ENCODE peak calls at places on chromosomes 16 and 17, in seven cellular contexts. J is AG04450; Z is left lung; N is HFF-Myc; C is choroid plexus epithelial cell; P is CD8-positive, alpha-beta T cell; M is transverse colon. V is an unnamed sample.

GRCh38 chr17:63631626-63632025 is 9.4 kb downstream of the MAP3K3 start:
- DNase-seq in J (no peak), Z (no peak), N (no peak), C (no peak), P (no peak), M (no peak), V (no peak)

GRCh38 chr17:2102931-2103398 is 48.1 kb downstream of the HIC1 start:
- DNase-seq in J (no peak), Z (peak), N (no peak), C (peak), P (no peak), M (no peak), V (peak)

GRCh38 chr16:64132190-64132589 is 989.7 kb downstream of the CDH11 start:
- DNase-seq in J (no peak), Z (no peak), N (no peak), C (no peak), P (no peak), M (no peak), V (no peak)

GRCh38 chr16:7324306-7324705 is 8.3 kb upstream of the RBFOX1 start:
- DNase-seq in J (no peak), Z (no peak), N (no peak), C (no peak), P (no peak), M (no peak), V (no peak)

GRCh38 chr17:75758131-75758905 is 6.7 kb downstream of the GALK1 start:
- DNase-seq in J (no peak), Z (no peak), N (no peak), C (no peak), P (no peak), M (no peak), V (no peak)

GRCh38 chr17:19386974-19387920 is at the start of gene MFAP4:
- DNase-seq in J (peak), Z (peak), N (peak), C (peak), P (no peak), M (peak), V (peak)

GRCh38 chr17:54348234-54348633 is 525.5 kb downstream of the KIF2B start:
- DNase-seq in J (no peak), Z (no peak), N (no peak), C (no peak), P (no peak), M (no peak), V (no peak)

GRCh38 chr16:15861996-15862395 is 5.2 kb upstream of the MYH11 start:
- DNase-seq in J (no peak), Z (no peak), N (no peak), C (no peak), P (no peak), M (no peak), V (no peak)

GRCh38 chr16:67548265-67549126 is 13.8 kb upstream of the CTCF start:
- DNase-seq in J (no peak), Z (peak), N (no peak), C (no peak), P (no peak), M (no peak), V (no peak)
- H3K4me3 ChIP-seq in J (no peak), Z (no peak), N (no peak), C (no peak), P (peak), M (no peak), V (no peak)

DNA sequence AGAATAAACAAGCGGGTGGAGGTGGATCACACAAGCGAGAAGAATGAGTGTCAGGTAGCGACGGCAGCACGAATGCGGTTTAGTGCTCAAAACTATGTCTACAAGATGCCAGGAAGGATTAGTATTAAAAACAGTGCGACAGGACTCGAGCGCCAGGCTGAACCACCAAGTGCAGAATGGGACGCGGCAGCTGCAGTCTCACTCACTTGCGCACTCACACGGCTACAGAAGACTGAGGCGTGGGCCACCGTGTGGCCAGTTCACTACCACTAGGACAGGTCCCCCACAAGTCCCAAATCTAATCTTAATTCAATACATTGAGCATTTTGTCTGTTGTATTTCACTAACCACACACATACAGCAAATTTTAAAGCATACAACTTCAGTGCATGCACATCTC is 35.7 kb upstream of the TRAP1 start:
- DNase-seq in J (no peak), Z (no peak), N (no peak), C (no peak), P (no peak), M (no peak), V (no peak)
- TF ChIP-seq CTCF in J (no peak), Z (no peak), N (no peak), C (no peak), P (no peak), M (no peak), V (no peak)

GRCh38 chr16:56988161-56988947 is 1.0 kb upstream of the NLRC5 start:
- DNase-seq in J (no peak), Z (peak), N (no peak), C (peak), P (no peak), M (peak), V (no peak)
- H3K4me3 ChIP-seq in J (peak), Z (peak), N (peak), C (peak), P (peak), M (peak), V (peak)

DNA sequence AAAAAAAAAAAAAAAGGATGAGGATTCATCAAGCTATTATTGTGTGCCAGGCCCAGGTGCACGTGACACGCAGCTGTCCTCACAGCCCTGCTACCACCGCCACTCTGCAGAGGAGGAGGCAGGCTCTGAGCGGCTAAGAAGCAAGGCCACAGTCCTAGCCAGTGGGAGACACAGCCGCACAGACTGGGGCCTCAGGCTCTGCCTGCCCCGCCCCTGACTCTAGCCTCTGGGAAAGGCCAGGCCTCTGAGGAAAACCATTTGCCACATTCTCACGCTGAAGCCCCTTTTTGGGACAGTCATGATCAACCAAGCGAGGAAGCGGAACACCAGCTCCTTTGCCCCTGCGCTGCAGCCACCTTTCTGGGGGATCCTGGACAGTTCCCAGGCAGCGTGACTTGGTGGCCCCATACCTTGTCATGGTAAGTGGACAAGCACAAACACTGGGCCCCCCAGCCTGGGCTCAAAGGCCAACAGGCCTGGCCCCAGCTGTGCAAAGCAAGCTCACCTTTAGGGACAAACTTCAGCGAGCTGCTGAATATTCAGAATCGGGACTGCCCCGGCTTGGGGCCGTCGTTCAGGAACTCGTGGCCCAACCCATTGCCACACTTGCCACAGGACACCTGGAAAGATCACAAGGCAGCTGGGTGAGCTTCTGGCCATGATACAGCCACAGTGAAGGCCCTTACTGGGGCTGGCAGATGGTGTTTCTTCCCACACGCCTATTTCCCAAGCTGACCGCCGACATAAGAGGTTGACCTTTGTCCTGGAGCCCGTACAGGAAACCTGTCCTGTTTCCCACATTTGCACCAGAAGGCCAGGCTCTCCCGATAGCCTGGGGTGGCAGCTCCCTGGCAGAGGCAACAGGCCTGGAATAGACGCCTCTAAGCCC is 2.5 kb downstream of the MSRB1 start:
- DNase-seq in J (no peak), Z (no peak), N (no peak), C (no peak), P (no peak), M (peak), V (no peak)
- TF ChIP-seq CTCF in J (no peak), Z (no peak), N (no peak), C (no peak), P (no peak), M (no peak), V (no peak)

GRCh38 chr17:38431343-38432145 is 3.3 kb downstream of the ARHGAP23 start:
- DNase-seq in J (no peak), Z (no peak), N (no peak), C (no peak), P (no peak), M (no peak), V (no peak)
- H3K4me3 ChIP-seq in J (no peak), Z (no peak), N (no peak), C (no peak), P (no peak), M (no peak), V (no peak)

GRCh38 chr16:81112453-81112852 is 16.3 kb upstream of the GCSH start:
- DNase-seq in J (no peak), Z (no peak), N (no peak), C (no peak), P (no peak), M (no peak), V (no peak)

GRCh38 chr16:81121474-81121990 is 25.3 kb upstream of the GCSH start:
- DNase-seq in J (no peak), Z (no peak), N (no peak), C (no peak), P (no peak), M (no peak), V (no peak)

DNA sequence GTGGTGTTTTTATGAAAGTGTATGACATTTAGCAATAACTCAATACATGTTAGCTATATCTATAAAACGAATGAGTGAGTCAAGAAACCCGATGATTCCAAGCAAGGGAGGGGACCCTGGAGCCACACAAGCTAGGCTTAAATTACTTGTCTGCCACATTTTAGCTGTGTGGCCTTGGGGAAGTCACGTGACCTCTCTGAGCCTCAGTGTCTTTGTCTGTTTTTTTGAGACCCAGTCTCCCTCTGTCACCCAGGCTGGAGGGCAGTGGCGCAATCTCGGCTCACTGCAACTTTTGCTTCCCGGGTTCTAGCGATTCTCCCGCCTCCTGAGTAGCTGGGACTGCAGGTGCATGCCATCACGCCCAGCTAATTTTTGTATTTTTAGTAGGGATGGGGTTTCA is 20.1 kb upstream of the GCSH start:
- DNase-seq in J (no peak), Z (no peak), N (no peak), C (no peak), P (no peak), M (no peak), V (no peak)
- TF ChIP-seq CTCF in J (no peak), Z (no peak), N (no peak), C (no peak), P (no peak), M (no peak), V (no peak)

DNA sequence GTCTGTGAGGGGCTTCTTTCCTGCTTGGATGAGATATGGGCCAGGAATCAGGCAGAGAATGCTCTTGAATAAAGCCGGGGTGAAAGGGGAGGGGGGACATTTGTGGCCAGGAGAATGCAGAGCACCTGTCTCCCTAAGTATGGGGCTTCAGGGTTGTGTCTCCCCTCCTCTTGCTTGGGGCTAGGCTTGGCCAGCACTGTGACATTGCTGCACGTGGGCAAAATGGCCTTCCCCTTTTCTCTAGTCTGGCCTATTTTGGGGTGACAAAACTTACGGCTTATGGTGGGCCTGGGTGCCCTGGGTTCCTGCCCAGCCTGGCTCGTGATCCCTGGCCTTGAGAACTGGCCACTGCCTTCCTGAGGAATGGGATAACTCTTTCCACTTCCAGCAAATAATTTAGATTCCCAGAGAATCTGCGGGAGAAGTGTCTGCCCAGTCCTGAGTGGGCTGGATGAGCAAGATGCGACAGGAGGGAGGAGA is 5.6 kb downstream of the NFE2L1 start:
- DNase-seq in J (no peak), Z (no peak), N (no peak), C (no peak), P (no peak), M (no peak), V (no peak)
- H3K4me3 ChIP-seq in J (peak), Z (no peak), N (peak), C (peak), P (no peak), M (no peak), V (no peak)

GRCh38 chr17:39943702-39944392 is 16.3 kb downstream of the LRRC3C start:
- DNase-seq in J (no peak), Z (no peak), N (no peak), C (no peak), P (no peak), M (no peak), V (no peak)

GRCh38 chr17:39942076-39942475 is 14.5 kb downstream of the LRRC3C start:
- DNase-seq in J (no peak), Z (no peak), N (no peak), C (no peak), P (no peak), M (no peak), V (no peak)

GRCh38 chr17:39946551-39947330 is 16.1 kb upstream of the GSDMA start:
- DNase-seq in J (no peak), Z (no peak), N (no peak), C (no peak), P (no peak), M (no peak), V (no peak)

GRCh38 chr17:39939588-39940419 is 12.3 kb downstream of the LRRC3C start:
- DNase-seq in J (peak), Z (no peak), N (peak), C (peak), P (peak), M (no peak), V (peak)

GRCh38 chr17:39944393-39944711 is 16.8 kb downstream of the LRRC3C start:
- DNase-seq in J (no peak), Z (no peak), N (no peak), C (no peak), P (no peak), M (no peak), V (no peak)
- TF ChIP-seq CTCF in J (no peak), Z (no peak), N (no peak), C (no peak), P (no peak), M (no peak), V (no peak)

V was measured in brain microvascular endothelial cell.